ENCODE peak calls at places on chromosomes 4 and X, in five cellular contexts. J, Y, S, W and A are unnamed samples.

GRCh38 chr4:146814736-146815135 is 130.9 kb downstream of the TTC29 start:
- DNase-seq in J (no peak), Y (no peak), S (no peak), W (no peak), A (no peak)

GRCh38 chrX:53435997-53436396 is 1.8 kb upstream of the HSD17B10 start:
- DNase-seq in J (peak; percentile 65), Y (peak; percentile 65), S (no peak), W (peak; percentile 58), A (peak; percentile 71)

GRCh38 chr4:7956306-7957112 is 16.8 kb upstream of the AFAP1 start:
- DNase-seq in J (peak; percentile 52), Y (no peak), S (no peak), W (no peak), A (peak; percentile 72)

GRCh38 chr4:8235686-8236085 is 33.9 kb upstream of the HTRA3 start:
- DNase-seq in J (no peak), Y (no peak), S (no peak), W (no peak), A (no peak)

GRCh38 chr4:186345184-186345583 is 79.2 kb downstream of the F11 start:
- DNase-seq in J (no peak), Y (no peak), S (no peak), W (no peak), A (no peak)

GRCh38 chr4:5478116-5478515 is 230.2 kb downstream of the EVC2 start:
- DNase-seq in J (no peak), Y (no peak), S (no peak), W (no peak), A (no peak)

GRCh38 chr4:163048447-163048846 is 118.2 kb downstream of the NAF1 start:
- DNase-seq in J (no peak), Y (no peak), S (no peak), W (no peak), A (peak; percentile 32)

GRCh38 chr4:154999950-155000578 is 208.4 kb upstream of the NPY2R start:
- DNase-seq in J (no peak), Y (no peak), S (no peak), W (no peak), A (peak; percentile 54)

GRCh38 chr4:118400362-118400761 is 47.6 kb upstream of the PRSS12 start:
- DNase-seq in J (no peak), Y (no peak), S (no peak), W (no peak), A (no peak)

GRCh38 chr4:93147524-93148212 is 680.9 kb upstream of the ATOH1 start:
- DNase-seq in J (no peak), Y (peak; percentile 1), S (no peak), W (no peak), A (no peak)

GRCh38 chr4:144501231-144501780 is 144.7 kb upstream of the HHIP start:
- DNase-seq in J (no peak), Y (no peak), S (no peak), W (no peak), A (no peak)

GRCh38 chrX:108304210-108304609 is 134.0 kb downstream of the COL4A6 start:
- DNase-seq in J (no peak), Y (peak; percentile 32), S (no peak), W (no peak), A (peak; percentile 18)

GRCh38 chrX:129529685-129530281 is 6.5 kb upstream of the SMARCA1 start:
- DNase-seq in J (no peak), Y (peak; percentile 48), S (no peak), W (no peak), A (peak; percentile 55)

GRCh38 chr4:165301833-165302232 is 25.6 kb upstream of the MSMO1 start:
- DNase-seq in J (no peak), Y (no peak), S (no peak), W (no peak), A (peak; percentile 31)

GRCh38 chr4:3201718-3202702 is 46.9 kb upstream of the MSANTD1 start:
- DNase-seq in J (no peak), Y (no peak), S (no peak), W (no peak), A (peak; percentile 61)

GRCh38 chr4:182604161-182604591 is 313.0 kb downstream of the DCTD start:
- DNase-seq in J (no peak), Y (peak; percentile 80), S (no peak), W (no peak), A (peak; percentile 25)

GRCh38 chr4:10371869-10372471 is 85.3 kb downstream of the ZNF518B start:
- DNase-seq in J (no peak), Y (no peak), S (no peak), W (no peak), A (no peak)

GRCh38 chr4:162322054-162322453 is 158.3 kb upstream of the FSTL5 start:
- DNase-seq in J (no peak), Y (no peak), S (no peak), W (no peak), A (no peak)

GRCh38 chrX:153820601-153821000 is 9.7 kb downstream of the PDZD4 start:
- DNase-seq in J (no peak), Y (peak; percentile 4), S (no peak), W (no peak), A (no peak)

GRCh38 chr4:4990857-4991540 is 28.3 kb downstream of the CYTL1 start:
- DNase-seq in J (peak; percentile 83), Y (no peak), S (no peak), W (no peak), A (peak; percentile 95)

GRCh38 chrX:47772764-47773163 is 63.9 kb upstream of the ZNF81 start:
- DNase-seq in J (no peak), Y (no peak), S (no peak), W (no peak), A (no peak)